ENCODE peak calls at places on chromosome 1, in seven cellular contexts. B, W, G, Z, N, P and L are unnamed samples. For H3K4me1, the result is how much of the 10 kb centered on the place peaks cover.

GRCh38 chr1:3923378-3924185 is 23.5 kb upstream of the C1orf174 start:
- DNase-seq in W (no peak), G (no peak), Z (no peak), N (no peak), P (no peak), B (no peak), L (no peak)

GRCh38 chr1:29830383-29830782 is 594.1 kb downstream of the PTPRU start:
- DNase-seq in P (no peak), G (no peak), B (no peak), Z (no peak), N (no peak), W (no peak), L (no peak)

GRCh38 chr1:38613996-38614395 is 245.6 kb downstream of the RRAGC start:
- DNase-seq in W (no peak), N (no peak), P (no peak), Z (no peak), B (no peak), G (no peak), L (peak)

GRCh38 chr1:27760411-27760810 is 12.6 kb upstream of the STX12 start:
- DNase-seq in N (peak), G (no peak), B (no peak), P (no peak), W (peak), Z (no peak), L (no peak)

GRCh38 chr1:29453502-29454240 is 217.3 kb downstream of the PTPRU start:
- DNase-seq in Z (peak), B (peak), W (peak), P (peak), N (peak), G (peak), L (peak)

GRCh38 chr1:239879321-239880170 is 212.1 kb upstream of the FMN2 start:
- DNase-seq in Z (no peak), G (no peak), N (peak), B (no peak), W (no peak), P (no peak), L (no peak)

GRCh38 chr1:85495556-85495955 is 30.6 kb upstream of the DDAH1 start:
- DNase-seq in W (no peak), B (no peak), G (peak), N (no peak), P (peak), Z (no peak), L (no peak)

GRCh38 chr1:67832737-67833594 is at the start of gene GNG12:
- DNase-seq in W (peak), B (peak), P (peak), N (peak), Z (no peak), G (peak), L (peak)

GRCh38 chr1:208235983-208236761 is 8.0 kb downstream of the PLXNA2 start:
- DNase-seq in G (peak), P (no peak), N (peak), B (no peak), W (no peak), Z (no peak), L (no peak)

GRCh38 chr1:84504580-84505021 is 1.6 kb upstream of the SPATA1 start:
- DNase-seq in N (peak), Z (peak), P (no peak), W (no peak), B (no peak), G (peak), L (peak)

GRCh38 chr1:207754942-207755689 is 3.3 kb downstream of the CD46 start:
- DNase-seq in N (no peak), P (no peak), W (no peak), G (no peak), Z (no peak), B (no peak), L (no peak)

GRCh38 chr1:2528966-2529750 is 905 bp downstream of the HES5 start:
- DNase-seq in P (no peak), W (peak), N (peak), B (no peak), Z (no peak), G (peak), L (peak)

GRCh38 chr1:202590975-202591411 is 119.3 kb downstream of the SYT2 start:
- DNase-seq in B (no peak), W (no peak), Z (no peak), N (no peak), P (no peak), G (no peak), L (no peak)

GRCh38 chr1:53291574-53291973 is 36.3 kb downstream of the LRP8 start:
- DNase-seq in W (no peak), G (no peak), P (no peak), N (no peak), B (no peak), Z (peak), L (no peak)

GRCh38 chr1:62407398-62408009 is 29.3 kb upstream of the USP1 start:
- DNase-seq in W (peak), Z (peak), P (peak), N (peak), G (peak), B (peak), L (peak)

GRCh38 chr1:46342084-46342656 is 1.6 kb downstream of the NSUN4 start:
- DNase-seq in W (peak), N (peak), B (peak), G (peak), Z (peak), P (no peak), L (peak)

GRCh38 chr1:8816306-8816705 is 1.1 kb downstream of the RERE start:
- DNase-seq in Z (peak), G (peak), N (no peak), P (no peak), W (no peak), B (no peak), L (no peak)

GRCh38 chr1:8815582-8816285 is 1.7 kb downstream of the RERE start:
- DNase-seq in B (no peak), W (no peak), N (peak), P (no peak), Z (peak), G (peak), L (peak)

GRCh38 chr1:8816831-8817412 is 518 bp downstream of the RERE start:
- DNase-seq in G (peak), W (peak), B (peak), Z (peak), N (peak), P (no peak), L (peak)

GRCh38 chr1:8817413-8818324 is at the start of gene RERE:
- DNase-seq in B (peak), N (peak), P (peak), W (peak), G (peak), Z (peak), L (peak)

DNA sequence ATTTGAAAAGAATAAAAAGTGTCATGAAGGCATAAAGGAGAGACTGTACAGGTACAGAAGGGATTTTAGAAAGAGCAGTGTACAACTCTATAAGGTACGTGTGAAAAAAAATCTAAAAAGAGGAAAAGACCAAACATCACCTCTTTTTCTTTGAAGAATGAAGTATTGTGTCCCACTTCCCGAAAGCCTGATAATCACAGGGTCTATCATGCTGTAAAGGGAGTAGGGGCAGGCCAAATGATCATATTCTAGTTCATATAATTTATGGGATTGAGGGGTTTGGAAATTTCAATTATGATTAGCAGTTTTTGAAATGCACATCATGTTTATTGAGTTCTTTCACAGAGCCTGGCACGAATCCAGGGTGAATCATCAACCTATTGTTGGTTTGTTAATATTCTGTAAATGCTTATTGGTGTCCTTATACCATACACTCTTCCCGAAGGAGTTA is 910 bp upstream of the RERE start:
- DNase-seq in G (peak), N (peak), B (no peak), P (peak), W (no peak), Z (no peak), L (no peak)
- H3K4me1 ChIP-seq in G (half or more), N (under half), B (under half), P (under half), W (under half), Z (under half), L (under half)

GRCh38 chr1:205275916-205276315 is 45.6 kb downstream of the NUAK2 start:
- DNase-seq in B (no peak), W (no peak), N (no peak), Z (no peak), G (no peak), P (no peak), L (no peak)

GRCh38 chr1:205273551-205273982 is 45.8 kb downstream of the TMCC2 start:
- DNase-seq in W (peak), G (peak), P (peak), N (peak), Z (peak), B (peak), L (peak)

GRCh38 chr1:205276334-205277065 is 45.0 kb downstream of the NUAK2 start:
- DNase-seq in N (no peak), Z (no peak), G (no peak), W (no peak), P (no peak), B (no peak), L (no peak)

GRCh38 chr1:205274041-205274691 is 46.4 kb downstream of the TMCC2 start:
- DNase-seq in B (no peak), P (no peak), G (no peak), W (peak), Z (peak), N (no peak), L (no peak)

DNA sequence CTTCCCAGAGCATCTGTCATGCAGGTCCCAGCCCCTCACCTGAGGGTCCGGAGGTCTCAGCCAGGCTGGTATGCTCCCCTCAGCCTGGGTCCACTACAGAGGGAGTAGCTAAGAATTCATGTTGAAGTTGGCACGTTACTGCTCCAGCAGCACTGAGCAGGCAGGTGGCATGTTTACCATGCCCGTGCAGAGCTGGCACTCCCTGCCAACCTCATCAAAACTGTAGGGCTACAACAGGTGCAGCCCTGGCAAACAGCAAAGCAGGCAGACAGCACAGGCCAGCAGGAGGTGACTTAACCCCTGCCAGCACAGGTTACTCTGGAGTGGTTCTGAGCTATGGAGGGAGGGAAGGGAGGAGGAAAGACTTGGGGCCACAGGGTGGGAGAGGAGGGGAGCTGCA is 46.4 kb downstream of the NUAK2 start:
- DNase-seq in Z (no peak), G (no peak), W (no peak), P (no peak), B (peak), N (no peak), L (no peak)
- TF ChIP-seq EZH2phosphoT487 in Z (no peak), G (no peak), W (no peak), P (no peak), B (no peak), N (no peak), L (no peak)

GRCh38 chr1:43147625-43148319 is 24.3 kb downstream of the EBNA1BP2 start:
- DNase-seq in Z (no peak), N (peak), G (peak), W (peak), B (peak), P (peak), L (peak)
- H3K4me3 ChIP-seq in Z (no peak), N (no peak), G (peak), W (peak), B (no peak), P (no peak), L (peak)

GRCh38 chr1:26721669-26722355 is 26.0 kb downstream of the ARID1A start:
- DNase-seq in N (no peak), G (no peak), B (peak), W (no peak), Z (no peak), P (no peak), L (no peak)
- H3K4me1 ChIP-seq in N (under half), G (half or more), B (half or more), W (half or more), Z (half or more), P (under half), L (half or more)